ENCODE peak calls at places on chromosomes 16 and 17, in ten cellular contexts. Y, U, E, F, P, M, L, Q, N and C are unnamed samples.

GRCh38 chr16:84552135-84552534 is 47.7 kb upstream of the MEAK7 start:
- DNase-seq in Y (peak; percentile 59), U (peak; percentile 21), E (no peak), F (peak; percentile 8), P (no peak), M (no peak), L (no peak), Q (no peak), N (no peak), C (no peak)

GRCh38 chr17:12579245-12579644 is 86.4 kb upstream of the MYOCD start:
- DNase-seq in Y (no peak), U (no peak), E (no peak), F (no peak), P (no peak), M (no peak), L (no peak), Q (no peak), N (no peak), C (no peak)

GRCh38 chr16:14310519-14310991 is 239.4 kb downstream of the MRTFB start:
- DNase-seq in Y (peak; percentile 73), U (no peak), E (no peak), F (peak; percentile 67), P (no peak), M (peak; percentile 64), L (no peak), Q (no peak), N (no peak), C (no peak)

GRCh38 chr16:2715519-2715918 is 4.5 kb downstream of the PRSS27 start:
- DNase-seq in Y (peak; percentile 93), U (peak; percentile 23), E (no peak), F (peak; percentile 81), P (peak; percentile 45), M (peak; percentile 92), L (no peak), Q (peak; percentile 80), N (peak; percentile 76), C (peak; percentile 66)

GRCh38 chr16:57140866-57141668 is 44.8 kb downstream of the PSME3IP1 start:
- DNase-seq in Y (no peak), U (no peak), E (no peak), F (no peak), P (no peak), M (no peak), L (no peak), Q (peak; percentile 37), N (no peak), C (no peak)

GRCh38 chr16:56776562-56776961 is 46.6 kb downstream of the NUP93 start:
- DNase-seq in Y (no peak), U (no peak), E (no peak), F (peak; percentile 44), P (peak; percentile 41), M (no peak), L (no peak), Q (no peak), N (no peak), C (peak; percentile 66)

GRCh38 chr17:68709461-68709860 is 108.3 kb upstream of the FAM20A start:
- DNase-seq in Y (no peak), U (no peak), E (no peak), F (no peak), P (no peak), M (no peak), L (no peak), Q (no peak), N (no peak), C (no peak)

GRCh38 chr16:19084879-19085278 is 17.5 kb downstream of the COQ7 start:
- DNase-seq in Y (no peak), U (no peak), E (no peak), F (no peak), P (no peak), M (no peak), L (no peak), Q (no peak), N (no peak), C (no peak)

GRCh38 chr16:81204794-81205680 is 33.5 kb upstream of the BCO1 start:
- DNase-seq in Y (no peak), U (peak; percentile 36), E (peak; percentile 27), F (no peak), P (no peak), M (peak; percentile 17), L (peak; percentile 59), Q (peak; percentile 68), N (peak; percentile 24), C (peak; percentile 48)

GRCh38 chr17:29154516-29155234 is 25.5 kb downstream of the MYO18A start:
- DNase-seq in Y (no peak), U (no peak), E (no peak), F (peak; percentile 54), P (no peak), M (peak; percentile 44), L (no peak), Q (peak; percentile 57), N (no peak), C (peak; percentile 49)

GRCh38 chr16:29899516-29900101 is at the start of gene SEZ6L2:
- DNase-seq in Y (no peak), U (peak; percentile 88), E (peak; percentile 65), F (peak; percentile 84), P (peak; percentile 79), M (peak; percentile 83), L (peak; percentile 89), Q (peak; percentile 79), N (no peak), C (peak; percentile 89)

GRCh38 chr17:60151355-60151754 is 1.6 kb downstream of the CA4 start:
- DNase-seq in Y (no peak), U (no peak), E (no peak), F (no peak), P (no peak), M (no peak), L (no peak), Q (no peak), N (peak; percentile 26), C (no peak)

GRCh38 chr17:1110844-1111598 is 68.8 kb downstream of the ABR start:
- DNase-seq in Y (no peak), U (peak; percentile 96), E (peak; percentile 38), F (peak; percentile 75), P (peak; percentile 82), M (no peak), L (peak; percentile 87), Q (peak; percentile 71), N (no peak), C (no peak)

GRCh38 chr17:6681671-6682070 is 30.1 kb downstream of the C17orf100 start:
- DNase-seq in Y (no peak), U (peak; percentile 72), E (no peak), F (no peak), P (no peak), M (no peak), L (no peak), Q (no peak), N (no peak), C (no peak)

GRCh38 chr17:6683081-6683684 is 30.0 kb downstream of the SLC13A5 start:
- DNase-seq in Y (no peak), U (no peak), E (no peak), F (no peak), P (no peak), M (no peak), L (no peak), Q (no peak), N (no peak), C (peak; percentile 79)

GRCh38 chr17:6679241-6679640 is 27.7 kb downstream of the C17orf100 start:
- DNase-seq in Y (no peak), U (no peak), E (no peak), F (no peak), P (no peak), M (no peak), L (peak; percentile 68), Q (no peak), N (no peak), C (no peak)

GRCh38 chr17:6682339-6682738 is 30.8 kb downstream of the C17orf100 start:
- DNase-seq in Y (no peak), U (no peak), E (no peak), F (no peak), P (no peak), M (no peak), L (no peak), Q (no peak), N (no peak), C (no peak)

GRCh38 chr17:6681176-6681575 is 29.6 kb downstream of the C17orf100 start:
- DNase-seq in Y (no peak), U (peak; percentile 43), E (no peak), F (no peak), P (no peak), M (no peak), L (no peak), Q (no peak), N (no peak), C (no peak)
- H3K27ac ChIP-seq in Y (no peak overlapping the region), U (no peak overlapping the region), E (no peak overlapping the region), F (no peak overlapping the region), P (no peak overlapping the region), M (no peak overlapping the region), L (no peak overlapping the region), Q (no peak overlapping the region), N (no peak overlapping the region), C (no peak overlapping the region)

DNA sequence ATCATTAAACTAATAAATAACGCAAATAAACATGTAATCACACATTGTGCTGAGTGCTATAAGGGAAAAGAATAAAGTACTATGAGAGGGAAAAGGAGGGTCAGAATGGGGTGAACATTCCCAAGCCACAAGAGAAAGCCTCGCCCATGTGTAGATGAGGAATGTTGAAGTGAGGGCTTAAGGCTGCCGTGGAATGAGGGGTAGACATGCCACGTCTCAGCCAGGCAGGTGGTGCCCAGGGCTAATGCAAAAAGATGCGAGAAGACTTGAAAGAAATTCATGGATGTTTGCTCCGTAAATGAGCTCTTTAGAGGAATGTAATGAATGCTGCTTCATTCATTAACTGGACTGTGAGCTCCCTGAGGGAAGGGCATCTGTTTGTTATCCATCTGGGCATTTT is 30.4 kb downstream of the ASIC2 start:
- DNase-seq in Y (no peak), U (no peak), E (no peak), F (no peak), P (no peak), M (no peak), L (no peak), Q (no peak), N (no peak), C (no peak)
- H3K27ac ChIP-seq in Y (no peak overlapping the region), U (no peak overlapping the region), E (no peak overlapping the region), F (no peak overlapping the region), P (no peak overlapping the region), M (no peak overlapping the region), L (no peak overlapping the region), Q (no peak overlapping the region), N (no peak overlapping the region), C (no peak overlapping the region)

GRCh38 chr17:7515912-7516610 is 31.9 kb downstream of the POLR2A start:
- DNase-seq in Y (no peak), U (no peak), E (no peak), F (no peak), P (no peak), M (no peak), L (no peak), Q (peak; percentile 78), N (no peak), C (peak; percentile 28)
- H3K27ac ChIP-seq in Y (peak overlapping the region; percentile 28), U (no peak overlapping the region), E (no peak overlapping the region), F (no peak overlapping the region), P (no peak overlapping the region), M (no peak overlapping the region), L (no peak overlapping the region), Q (no peak overlapping the region), N (no peak overlapping the region), C (peak overlapping the region; percentile 43)

DNA sequence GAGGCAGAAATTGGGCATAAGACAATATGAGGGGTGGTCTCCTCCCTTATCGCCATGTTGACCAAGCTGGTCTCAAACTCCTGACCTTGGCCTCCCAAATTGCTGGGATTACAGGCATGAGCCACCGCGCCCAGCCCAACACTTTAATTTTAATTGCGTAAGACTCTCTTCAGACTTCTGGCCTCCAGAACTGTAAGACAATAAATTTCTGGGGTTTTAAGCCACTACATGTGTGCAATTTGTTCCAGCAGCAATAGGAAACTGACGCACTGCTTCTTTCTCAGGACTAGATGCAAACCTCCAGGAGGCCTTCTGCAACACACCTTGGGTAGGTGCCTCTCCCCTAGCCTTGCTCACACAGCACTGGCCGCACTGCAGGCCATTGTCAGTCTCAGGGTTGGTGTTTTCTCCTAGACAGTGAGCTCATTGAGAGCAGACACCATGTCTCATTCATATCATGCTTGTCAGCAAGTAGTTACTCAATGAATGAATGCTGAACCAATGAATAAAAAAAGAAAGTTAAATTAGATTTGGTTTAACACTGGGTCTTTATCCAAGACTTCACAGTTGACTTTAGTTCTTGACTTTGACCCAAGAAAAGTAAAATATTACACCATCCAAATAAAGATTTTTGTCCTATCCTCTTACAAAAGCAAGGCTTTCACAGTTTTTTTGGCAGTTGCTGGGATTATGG is 5.5 kb upstream of the ACSF2 start:
- DNase-seq in Y (no peak), U (no peak), E (no peak), F (no peak), P (no peak), M (no peak), L (no peak), Q (no peak), N (no peak), C (no peak)
- H3K27ac ChIP-seq in Y (peak overlapping the region; percentile 82), U (no peak overlapping the region), E (no peak overlapping the region), F (no peak overlapping the region), P (no peak overlapping the region), M (peak overlapping the region; percentile 85), L (no peak overlapping the region), Q (peak overlapping the region; percentile 65), N (peak overlapping the region; percentile 46), C (peak overlapping the region; percentile 70)